ENCODE peak calls at places on chromosomes 7 and 10, in seven cellular contexts. L is WTC11, G is cardiac muscle cell, A is GM06990, R is neural progenitor cell, I is GM13977, K is right lobe of liver. Z is an unnamed sample.

GRCh38 chr7:107847168-107847835 is 43.7 kb upstream of the DLD start:
- DNase-seq in L (no peak), G (no peak), A (no peak), R (no peak), I (no peak), K (no peak), Z (no peak)

GRCh38 chr10:50629495-50630122 is 5.9 kb upstream of the SGMS1 start:
- DNase-seq in L (no peak), G (no peak), A (no peak), R (no peak), I (no peak), K (no peak), Z (no peak)

GRCh38 chr10:10826125-10826524 is 191.5 kb upstream of the CELF2 start:
- DNase-seq in L (no peak), G (no peak), A (no peak), R (no peak), I (no peak), K (no peak), Z (no peak)

GRCh38 chr7:46178685-46179084 is 257.6 kb upstream of the IGFBP3 start:
- DNase-seq in L (no peak), G (no peak), A (no peak), R (no peak), I (no peak), K (no peak), Z (no peak)

GRCh38 chr7:88278881-88279280 is 27.8 kb downstream of the STEAP4 start:
- DNase-seq in L (no peak), G (no peak), A (no peak), R (no peak), I (no peak), K (no peak), Z (no peak)

GRCh38 chr7:131502810-131503545 is 53.5 kb downstream of the PODXL start:
- DNase-seq in L (no peak), G (peak; percentile 58), A (no peak), R (no peak), I (no peak), K (peak; percentile 73), Z (no peak)

GRCh38 chr10:72846225-72846624 is 47.3 kb upstream of the OIT3 start:
- DNase-seq in L (no peak), G (no peak), A (no peak), R (no peak), I (no peak), K (no peak), Z (no peak)

GRCh38 chr7:3558410-3558809 is 257.4 kb downstream of the SDK1 start:
- DNase-seq in L (no peak), G (no peak), A (no peak), R (no peak), I (no peak), K (no peak), Z (peak; percentile 18)

GRCh38 chr7:12729112-12729511 is 41.7 kb downstream of the ARL4A start:
- DNase-seq in L (peak; percentile 74), G (peak; percentile 20), A (no peak), R (peak; percentile 55), I (no peak), K (peak; percentile 58), Z (no peak)

GRCh38 chr7:106947244-106947728 is 82.2 kb downstream of the PIK3CG start:
- DNase-seq in L (peak; percentile 65), G (peak; percentile 87), A (no peak), R (peak; percentile 83), I (peak; percentile 65), K (no peak), Z (peak; percentile 59)

GRCh38 chr7:100612730-100613446 is 548 bp downstream of the MOSPD3 start:
- DNase-seq in L (peak; percentile 46), G (no peak), A (no peak), R (peak; percentile 62), I (no peak), K (no peak), Z (no peak)

GRCh38 chr10:74855027-74855426 is 28.6 kb downstream of the KAT6B start:
- DNase-seq in L (no peak), G (peak; percentile 52), A (peak; percentile 12), R (no peak), I (no peak), K (no peak), Z (peak; percentile 3)

GRCh38 chr7:148986737-148987009 is 41.6 kb downstream of the PDIA4 start:
- DNase-seq in L (no peak), G (no peak), A (no peak), R (no peak), I (no peak), K (no peak), Z (no peak)
- TF ChIP-seq CTCF in L (no peak), G (no peak), A (no peak), R (no peak), I (no peak), K (no peak), Z (no peak)

GRCh38 chr10:76049581-76050290 is 618.3 kb downstream of the LRMDA start:
- DNase-seq in L (no peak), G (no peak), A (no peak), R (no peak), I (no peak), K (no peak), Z (no peak)

GRCh38 chr10:76050291-76050625 is 618.8 kb downstream of the LRMDA start:
- DNase-seq in L (no peak), G (no peak), A (no peak), R (no peak), I (no peak), K (no peak), Z (no peak)

GRCh38 chr10:76052798-76053473 is 621.5 kb downstream of the LRMDA start:
- DNase-seq in L (no peak), G (no peak), A (no peak), R (no peak), I (no peak), K (no peak), Z (no peak)

GRCh38 chr10:76055466-76055865 is 624.0 kb downstream of the LRMDA start:
- DNase-seq in L (no peak), G (no peak), A (no peak), R (no peak), I (no peak), K (no peak), Z (no peak)

DNA sequence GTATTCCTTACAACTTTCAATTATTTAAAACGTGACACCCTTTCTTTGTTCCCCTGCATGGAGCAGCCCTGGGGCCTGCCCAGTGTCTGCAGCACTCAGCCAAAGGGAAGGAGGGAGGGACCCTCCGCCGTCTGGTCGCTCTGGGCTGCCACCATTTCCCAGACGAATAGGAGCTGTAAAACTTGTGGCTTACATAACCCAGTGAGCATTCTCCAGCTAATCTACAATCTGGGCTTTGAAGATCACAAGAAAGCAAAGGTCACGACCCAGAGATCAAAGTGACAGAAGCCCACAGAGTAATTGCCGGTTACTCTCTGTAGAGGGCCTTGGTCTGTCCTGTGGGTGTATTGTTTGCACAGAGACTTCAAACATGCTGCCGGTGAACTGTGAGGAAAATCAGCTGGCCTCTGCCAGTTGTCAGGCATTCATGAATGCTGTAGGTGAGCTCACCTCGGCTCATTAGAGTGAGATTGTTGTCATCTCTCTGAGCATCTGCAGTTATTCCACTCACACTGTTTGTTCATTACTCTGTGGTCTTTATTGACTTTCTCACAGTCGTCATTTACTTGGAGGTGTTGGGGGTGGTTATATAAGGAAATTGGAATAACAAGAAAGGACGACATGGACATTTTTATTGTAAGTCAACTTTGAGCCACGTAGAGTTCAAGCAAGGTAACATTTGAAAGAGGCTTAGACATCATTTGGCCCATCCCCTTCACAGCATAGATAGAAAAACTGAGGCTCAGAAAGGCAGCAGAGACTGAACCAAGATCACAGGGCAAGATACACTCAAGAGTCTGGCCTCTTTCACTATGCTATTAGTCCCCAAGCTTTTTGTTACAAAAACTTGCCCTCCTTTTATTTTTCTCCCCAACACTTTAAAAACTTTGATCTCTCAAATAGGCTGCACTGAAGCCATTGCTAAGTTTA is 619.8 kb downstream of the LRMDA start:
- DNase-seq in L (no peak), G (peak; percentile 89), A (no peak), R (peak; percentile 84), I (no peak), K (no peak), Z (no peak)
- TF ChIP-seq CTCF in L (no peak), G (no peak), A (no peak), R (peak; percentile 32), I (no peak), K (peak; percentile 10), Z (no peak)

GRCh38 chr7:82444220-82445049 is 858 bp upstream of the CACNA2D1 start:
- DNase-seq in L (peak; percentile 36), G (peak; percentile 28), A (peak; percentile 4), R (peak; percentile 64), I (no peak), K (no peak), Z (peak; percentile 5)

GRCh38 chr7:82442492-82443043 is 1.0 kb downstream of the CACNA2D1 start:
- DNase-seq in L (no peak), G (peak; percentile 25), A (peak; percentile 6), R (peak; percentile 31), I (no peak), K (no peak), Z (peak; percentile 22)

GRCh38 chr7:82445226-82445625 is 1.6 kb upstream of the CACNA2D1 start:
- DNase-seq in L (peak; percentile 19), G (no peak), A (no peak), R (peak; percentile 86), I (no peak), K (no peak), Z (no peak)

GRCh38 chr7:82443044-82443800 is at the start of gene CACNA2D1:
- DNase-seq in L (peak; percentile 63), G (peak; percentile 79), A (peak; percentile 19), R (peak; percentile 83), I (peak; percentile 43), K (no peak), Z (peak; percentile 69)

GRCh38 chr7:82443801-82444219 is 233 bp upstream of the CACNA2D1 start:
- DNase-seq in L (peak; percentile 78), G (peak; percentile 89), A (peak; percentile 6), R (peak; percentile 83), I (peak; percentile 60), K (peak; percentile 46), Z (peak; percentile 74)
- TF ChIP-seq CTCF in L (no peak), G (peak; percentile 10), A (no peak), R (no peak), I (no peak), K (no peak), Z (no peak)

DNA sequence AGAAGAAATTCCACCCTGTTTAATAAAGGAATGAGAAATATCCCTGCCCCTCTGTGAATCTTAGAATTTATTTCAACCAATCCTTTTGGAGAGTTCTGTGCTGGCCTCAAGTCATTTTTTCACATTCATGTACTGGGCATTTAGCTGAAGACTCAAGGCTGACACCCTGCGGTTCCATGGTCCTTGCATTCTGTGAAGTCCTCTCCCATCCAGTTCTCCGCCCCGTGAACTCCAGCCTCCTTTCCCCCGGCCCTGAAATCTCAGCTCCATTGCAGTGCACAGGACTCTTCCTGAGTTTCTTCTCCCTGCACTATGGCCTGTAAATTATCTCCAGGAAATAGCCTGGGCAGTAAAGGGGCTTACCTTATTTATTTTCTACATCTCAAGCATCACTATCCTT is 183.0 kb upstream of the KCND2 start:
- DNase-seq in L (peak; percentile 12), G (no peak), A (no peak), R (no peak), I (no peak), K (no peak), Z (no peak)
- TF ChIP-seq CTCF in L (no peak), G (peak; percentile 24), A (peak; percentile 30), R (no peak), I (no peak), K (no peak), Z (no peak)

GRCh38 chr10:94803307-94803706 is 40.8 kb downstream of the CYP2C19 start:
- DNase-seq in L (no peak), G (no peak), A (no peak), R (peak; percentile 73), I (no peak), K (no peak), Z (no peak)
- TF ChIP-seq CTCF in L (no peak), G (no peak), A (no peak), R (peak; percentile 40), I (no peak), K (no peak), Z (no peak)

GRCh38 chr7:25215694-25216335 is 12.5 kb downstream of the NPVF start:
- DNase-seq in L (no peak), G (no peak), A (no peak), R (no peak), I (no peak), K (no peak), Z (no peak)
- TF ChIP-seq CTCF in L (no peak), G (peak; percentile 7), A (no peak), R (no peak), I (peak; percentile 5), K (peak; percentile 7), Z (no peak)

Z was measured in endothelial cell.